ENCODE peak calls at places on chromosomes 1 and 21, in ten cellular contexts. A, Z, P, F, B, T, O, Y, I and Q are unnamed samples.

GRCh38 chr1:172894345-172895049 is 156.2 kb downstream of the TNFSF18 start:
- DNase-seq in A (no peak), Z (no peak), P (no peak), F (no peak), B (no peak), T (no peak), O (no peak), Y (no peak), I (no peak), Q (no peak)

GRCh38 chr1:177287996-177288395 is 117.2 kb downstream of the BRINP2 start:
- DNase-seq in A (no peak), Z (no peak), P (no peak), F (no peak), B (no peak), T (no peak), O (no peak), Y (peak; percentile 25), I (no peak), Q (no peak)

GRCh38 chr1:85576642-85577420 is 3.7 kb upstream of the CCN1 start:
- DNase-seq in A (peak; percentile 92), Z (peak; percentile 87), P (peak; percentile 95), F (peak; percentile 71), B (peak; percentile 89), T (peak; percentile 74), O (peak; percentile 57), Y (peak; percentile 90), I (peak; percentile 74), Q (no peak)

GRCh38 chr1:222392571-222392970 is 155.3 kb downstream of the HHIPL2 start:
- DNase-seq in A (no peak), Z (no peak), P (no peak), F (no peak), B (no peak), T (no peak), O (no peak), Y (no peak), I (peak; percentile 43), Q (no peak)

GRCh38 chr1:234114648-234115307 is 210.3 kb downstream of the SLC35F3 start:
- DNase-seq in A (peak; percentile 79), Z (peak; percentile 53), P (peak; percentile 80), F (no peak), B (no peak), T (peak; percentile 36), O (no peak), Y (peak; percentile 70), I (peak; percentile 24), Q (no peak)

GRCh38 chr21:36156815-36157670 is at the start of gene DOP1B:
- DNase-seq in A (peak; percentile 25), Z (peak; percentile 34), P (peak; percentile 67), F (no peak), B (peak; percentile 18), T (peak; percentile 72), O (no peak), Y (no peak), I (no peak), Q (no peak)

GRCh38 chr1:21241761-21242581 is 48.3 kb downstream of the ECE1 start:
- DNase-seq in A (peak; percentile 72), Z (no peak), P (no peak), F (no peak), B (no peak), T (no peak), O (no peak), Y (no peak), I (no peak), Q (no peak)

GRCh38 chr1:33382651-33383415 is 48.1 kb downstream of the PHC2 start:
- DNase-seq in A (peak; percentile 25), Z (no peak), P (no peak), F (no peak), B (no peak), T (no peak), O (no peak), Y (no peak), I (no peak), Q (no peak)

GRCh38 chr1:108686609-108687313 is 5.3 kb upstream of the PRPF38B start:
- DNase-seq in A (no peak), Z (peak; percentile 55), P (no peak), F (no peak), B (no peak), T (no peak), O (no peak), Y (no peak), I (no peak), Q (no peak)

GRCh38 chr1:183218981-183219621 is 33.0 kb downstream of the LAMC2 start:
- DNase-seq in A (peak; percentile 27), Z (no peak), P (no peak), F (peak; percentile 39), B (no peak), T (peak; percentile 44), O (no peak), Y (peak; percentile 69), I (no peak), Q (no peak)

GRCh38 chr1:198631292-198631691 is 7.5 kb upstream of the PTPRC start:
- DNase-seq in A (no peak), Z (no peak), P (no peak), F (no peak), B (no peak), T (no peak), O (no peak), Y (no peak), I (no peak), Q (no peak)

GRCh38 chr1:221016757-221017156 is 137.5 kb downstream of the HLX start:
- DNase-seq in A (no peak), Z (no peak), P (no peak), F (no peak), B (no peak), T (no peak), O (no peak), Y (no peak), I (no peak), Q (no peak)

GRCh38 chr1:205774277-205775014 is 836 bp downstream of the RAB29 start:
- DNase-seq in A (no peak), Z (peak; percentile 19), P (peak; percentile 65), F (no peak), B (peak; percentile 19), T (peak; percentile 23), O (no peak), Y (peak; percentile 63), I (no peak), Q (no peak)

GRCh38 chr1:28380394-28380793 is 10.9 kb downstream of the PHACTR4 start:
- DNase-seq in A (no peak), Z (no peak), P (no peak), F (no peak), B (no peak), T (no peak), O (no peak), Y (no peak), I (no peak), Q (no peak)

DNA sequence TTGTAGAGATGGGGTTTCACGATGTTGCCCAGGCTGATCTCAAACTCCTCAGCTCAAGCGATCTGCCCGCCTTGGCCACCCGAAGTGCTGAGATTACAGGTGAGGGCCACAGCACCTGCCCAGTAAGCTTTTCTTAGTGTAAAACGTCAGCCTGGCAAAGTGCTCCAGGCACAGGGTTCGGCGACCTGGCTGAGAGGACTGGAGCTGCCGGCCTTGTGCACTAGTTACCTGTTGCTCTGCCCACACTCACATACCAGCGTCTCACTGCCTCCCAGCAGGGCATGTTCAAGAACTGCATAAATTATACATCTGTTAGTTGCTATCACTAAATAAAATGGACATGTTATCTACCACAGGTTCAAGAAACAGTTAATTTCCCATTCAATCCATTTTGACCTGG is 55.2 kb downstream of the DEGS1 start:
- DNase-seq in A (no peak), Z (no peak), P (no peak), F (no peak), B (no peak), T (no peak), O (no peak), Y (no peak), I (no peak), Q (no peak)
- H3K4me3 ChIP-seq in A (no peak overlapping the region), Z (no peak overlapping the region), P (no peak overlapping the region), F (no peak overlapping the region), B (no peak overlapping the region), T (no peak overlapping the region), O (no peak overlapping the region), Y (no peak overlapping the region), I (no peak overlapping the region), Q (no peak overlapping the region)

GRCh38 chr1:217133958-217134856 is 411.0 kb upstream of the ESRRG start:
- DNase-seq in A (no peak), Z (no peak), P (peak; percentile 63), F (no peak), B (no peak), T (no peak), O (no peak), Y (peak; percentile 19), I (no peak), Q (no peak)
- H3K27me3 ChIP-seq in A (peaks cover 98% of the 10 kb centered on the region), Z (no peaks in the 10 kb centered on the region), P (peaks cover 98% of the 10 kb centered on the region), F (peaks cover 69% of the 10 kb centered on the region), B (peaks cover 9% of the 10 kb centered on the region), T (peaks cover 58% of the 10 kb centered on the region), O (peaks cover 4% of the 10 kb centered on the region), Y (peaks cover 89% of the 10 kb centered on the region), I (peaks cover 65% of the 10 kb centered on the region), Q (peaks cover 21% of the 10 kb centered on the region)

DNA sequence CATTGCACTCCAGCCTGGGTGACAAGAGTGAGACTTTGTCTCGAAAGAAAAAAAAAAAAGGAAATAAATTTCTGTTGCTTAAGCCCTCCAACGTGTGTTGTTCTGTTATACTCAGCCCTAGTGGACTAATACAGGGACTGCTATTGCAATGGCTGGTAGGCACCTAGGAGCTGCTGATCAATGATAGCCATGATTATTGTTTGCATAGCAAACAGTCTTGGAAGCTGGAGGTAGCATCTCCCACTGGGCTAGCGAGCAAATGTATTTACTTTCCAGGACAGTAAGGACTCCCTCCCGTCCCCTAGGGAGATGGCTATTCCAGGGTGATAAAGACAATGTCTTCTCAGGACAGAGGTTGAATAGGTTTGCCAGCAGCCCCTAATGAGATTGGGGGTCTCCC is 13.5 kb upstream of the TNFRSF8 start:
- DNase-seq in A (no peak), Z (no peak), P (peak; percentile 41), F (no peak), B (no peak), T (no peak), O (no peak), Y (no peak), I (no peak), Q (no peak)
- TF ChIP-seq CTCF in A (no peak), Z (no peak), P (peak; percentile 22), F (no peak), B (no peak), T (no peak), O (no peak), Y (no peak), I (peak; percentile 16), Q (no peak)

GRCh38 chr1:1034438-1034759 is 14.5 kb downstream of the AGRN start:
- DNase-seq in A (no peak), Z (no peak), P (peak; percentile 56), F (no peak), B (no peak), T (no peak), O (no peak), Y (no peak), I (no peak), Q (no peak)
- H3K4me3 ChIP-seq in A (no peak overlapping the region), Z (peak overlapping the region; percentile 17), P (peak overlapping the region; percentile 66), F (no peak overlapping the region), B (peak overlapping the region; percentile 54), T (no peak overlapping the region), O (peak overlapping the region; percentile 70), Y (no peak overlapping the region), I (no peak overlapping the region), Q (no peak overlapping the region)